ENCODE peak calls at places on chromosome 21, in five cellular contexts. J is AG09309, U is ACHN, H is iris pigment epithelial cell, G is WTC11. A is an unnamed sample.
A peak's percentile ranks its signal among the peaks of the same experiment; 100 is the strongest.

GRCh38 chr21:35086357-35086756 is 37.3 kb upstream of the RUNX1 start:
- DNase-seq in H (peak; percentile 60), G (no peak), J (no peak), U (peak; percentile 5), A (no peak)

GRCh38 chr21:33541105-33541711 is 709 bp downstream of the GART start:
- DNase-seq in G (no peak), J (no peak), U (peak; percentile 32), H (peak; percentile 45), A (peak; percentile 32)

GRCh38 chr21:17803536-17803935 is 15.6 kb downstream of the C21orf91 start:
- DNase-seq in G (no peak), J (no peak), H (no peak), U (no peak), A (no peak)

GRCh38 chr21:43304206-43304605 is 122.7 kb downstream of the SIK1 start:
- DNase-seq in U (no peak), J (no peak), H (no peak), G (no peak), A (no peak)

GRCh38 chr21:33296156-33296555 is 28.6 kb upstream of the IFNAR1 start:
- DNase-seq in H (no peak), G (no peak), J (no peak), U (no peak), A (no peak)

GRCh38 chr21:44038063-44038462 is 26.0 kb downstream of the TRAPPC10 start:
- DNase-seq in H (no peak), G (no peak), J (no peak), U (no peak), A (no peak)

GRCh38 chr21:45078877-45079281 is 4.5 kb downstream of the ADARB1 start:
- DNase-seq in H (peak; percentile 96), G (no peak), U (no peak), J (peak; percentile 72), A (no peak)

GRCh38 chr21:17105972-17106371 is 406.9 kb upstream of the CXADR start:
- DNase-seq in J (no peak), H (peak; percentile 12), U (no peak), G (no peak), A (no peak)

GRCh38 chr21:25960423-25960822 is 210.1 kb downstream of the APP start:
- DNase-seq in U (no peak), G (peak; percentile 29), J (no peak), H (no peak), A (peak; percentile 73)

GRCh38 chr21:44423312-44423821 is 31.9 kb upstream of the LRRC3 start:
- DNase-seq in U (no peak), J (no peak), H (no peak), G (no peak), A (no peak)

GRCh38 chr21:45407629-45408247 is 2.8 kb downstream of the COL18A1 start:
- DNase-seq in G (no peak), U (no peak), H (no peak), J (no peak), A (no peak)

A was measured in GM23338.